ENCODE peak calls at places on chromosomes 16 and 17, in eight cellular contexts. One of them, this sample, is unnamed.

GRCh38 chr16:802914-803750 is 2.6 kb upstream of the GNG13 start:
- DNase-seq in left lung: no peak
- DNase-seq in cardiac muscle cell: no peak
- DNase-seq in neuronal stem cell: no peak
- DNase-seq in IMR-90: no peak
- DNase-seq in esophagus squamous epithelium: no peak
- DNase-seq in heart right ventricle: no peak
- DNase-seq in adrenal gland: no peak
- DNase-seq in this sample: no peak

GRCh38 chr17:47847341-47848197 is 3.4 kb downstream of the SP6 start:
- DNase-seq in esophagus squamous epithelium: no peak
- DNase-seq in IMR-90: no peak
- DNase-seq in neuronal stem cell: no peak
- DNase-seq in cardiac muscle cell: peak; percentile 47
- DNase-seq in adrenal gland: no peak
- DNase-seq in heart right ventricle: no peak
- DNase-seq in left lung: peak; percentile 73
- DNase-seq in this sample: no peak

GRCh38 chr17:64773836-64774761 is 112.0 kb upstream of the SMURF2 start:
- DNase-seq in neuronal stem cell: no peak
- DNase-seq in esophagus squamous epithelium: no peak
- DNase-seq in heart right ventricle: no peak
- DNase-seq in adrenal gland: no peak
- DNase-seq in left lung: peak; percentile 90
- DNase-seq in cardiac muscle cell: peak; percentile 47
- DNase-seq in IMR-90: peak; percentile 75
- DNase-seq in this sample: peak; percentile 81

GRCh38 chr17:61322316-61323014 is 77.2 kb upstream of the TBX2 start:
- DNase-seq in left lung: no peak
- DNase-seq in esophagus squamous epithelium: no peak
- DNase-seq in adrenal gland: no peak
- DNase-seq in heart right ventricle: no peak
- DNase-seq in neuronal stem cell: no peak
- DNase-seq in cardiac muscle cell: no peak
- DNase-seq in IMR-90: no peak
- DNase-seq in this sample: no peak

GRCh38 chr17:79658811-79659207 is 48.0 kb upstream of the RBFOX3 start:
- DNase-seq in cardiac muscle cell: peak; percentile 68
- DNase-seq in esophagus squamous epithelium: no peak
- DNase-seq in adrenal gland: no peak
- DNase-seq in neuronal stem cell: peak; percentile 38
- DNase-seq in IMR-90: peak; percentile 21
- DNase-seq in heart right ventricle: no peak
- DNase-seq in left lung: no peak
- DNase-seq in this sample: no peak

GRCh38 chr17:13601776-13602551 is at the start of gene HS3ST3A1:
- DNase-seq in heart right ventricle: peak; percentile 29
- DNase-seq in IMR-90: peak; percentile 82
- DNase-seq in adrenal gland: peak; percentile 40
- DNase-seq in esophagus squamous epithelium: no peak
- DNase-seq in cardiac muscle cell: peak; percentile 87
- DNase-seq in left lung: peak; percentile 81
- DNase-seq in neuronal stem cell: peak; percentile 85
- DNase-seq in this sample: peak; percentile 78

GRCh38 chr17:76805319-76805718 is 62.9 kb upstream of the MGAT5B start:
- DNase-seq in adrenal gland: no peak
- DNase-seq in esophagus squamous epithelium: no peak
- DNase-seq in cardiac muscle cell: no peak
- DNase-seq in heart right ventricle: no peak
- DNase-seq in IMR-90: peak; percentile 34
- DNase-seq in neuronal stem cell: no peak
- DNase-seq in left lung: no peak
- DNase-seq in this sample: no peak

GRCh38 chr17:1110844-1111598 is 68.8 kb downstream of the ABR start:
- DNase-seq in adrenal gland: no peak
- DNase-seq in heart right ventricle: peak; percentile 73
- DNase-seq in left lung: peak; percentile 91
- DNase-seq in cardiac muscle cell: peak; percentile 50
- DNase-seq in esophagus squamous epithelium: no peak
- DNase-seq in neuronal stem cell: no peak
- DNase-seq in IMR-90: peak; percentile 91
- DNase-seq in this sample: peak; percentile 90

GRCh38 chr16:85375282-85375681 is 237.8 kb upstream of the GSE1 start:
- DNase-seq in adrenal gland: no peak
- DNase-seq in IMR-90: no peak
- DNase-seq in neuronal stem cell: no peak
- DNase-seq in esophagus squamous epithelium: no peak
- DNase-seq in cardiac muscle cell: no peak
- DNase-seq in left lung: no peak
- DNase-seq in heart right ventricle: no peak
- DNase-seq in this sample: no peak

GRCh38 chr17:21201874-21202273 is 12.1 kb downstream of the TMEM11 start:
- DNase-seq in IMR-90: no peak
- DNase-seq in left lung: no peak
- DNase-seq in esophagus squamous epithelium: no peak
- DNase-seq in heart right ventricle: no peak
- DNase-seq in cardiac muscle cell: no peak
- DNase-seq in adrenal gland: no peak
- DNase-seq in neuronal stem cell: no peak
- DNase-seq in this sample: no peak

GRCh38 chr17:45332989-45333701 is 16.3 kb upstream of the MAP3K14 start:
- DNase-seq in esophagus squamous epithelium: no peak
- DNase-seq in heart right ventricle: no peak
- DNase-seq in adrenal gland: peak; percentile 11
- DNase-seq in neuronal stem cell: no peak
- DNase-seq in cardiac muscle cell: no peak
- DNase-seq in IMR-90: no peak
- DNase-seq in left lung: no peak
- DNase-seq in this sample: peak; percentile 19

GRCh38 chr17:37610971-37611370 is 1.8 kb upstream of the SYNRG start:
- DNase-seq in adrenal gland: no peak
- DNase-seq in neuronal stem cell: no peak
- DNase-seq in heart right ventricle: no peak
- DNase-seq in left lung: no peak
- DNase-seq in cardiac muscle cell: no peak
- DNase-seq in IMR-90: peak; percentile 6
- DNase-seq in esophagus squamous epithelium: no peak
- DNase-seq in this sample: no peak

GRCh38 chr16:4093495-4094137 is 22.6 kb downstream of the ADCY9 start:
- DNase-seq in IMR-90: peak; percentile 39
- DNase-seq in adrenal gland: no peak
- DNase-seq in left lung: no peak
- DNase-seq in heart right ventricle: peak; percentile 38
- DNase-seq in cardiac muscle cell: no peak
- DNase-seq in neuronal stem cell: no peak
- DNase-seq in esophagus squamous epithelium: no peak
- DNase-seq in this sample: no peak

GRCh38 chr17:59793249-59793648 is 85.8 kb downstream of the VMP1 start:
- DNase-seq in IMR-90: no peak
- DNase-seq in cardiac muscle cell: no peak
- DNase-seq in esophagus squamous epithelium: no peak
- DNase-seq in adrenal gland: no peak
- DNase-seq in heart right ventricle: no peak
- DNase-seq in left lung: no peak
- DNase-seq in neuronal stem cell: no peak
- DNase-seq in this sample: no peak

GRCh38 chr16:87918866-87919680 is 17.3 kb downstream of the CA5A start:
- DNase-seq in adrenal gland: peak; percentile 57
- DNase-seq in left lung: no peak
- DNase-seq in cardiac muscle cell: no peak
- DNase-seq in IMR-90: no peak
- DNase-seq in heart right ventricle: peak; percentile 68
- DNase-seq in esophagus squamous epithelium: no peak
- DNase-seq in neuronal stem cell: no peak
- DNase-seq in this sample: no peak

GRCh38 chr16:76303637-76304314 is 26.6 kb downstream of the CNTNAP4 start:
- DNase-seq in heart right ventricle: no peak
- DNase-seq in esophagus squamous epithelium: no peak
- DNase-seq in adrenal gland: no peak
- DNase-seq in cardiac muscle cell: no peak
- DNase-seq in neuronal stem cell: no peak
- DNase-seq in left lung: no peak
- DNase-seq in IMR-90: no peak
- DNase-seq in this sample: no peak
- H3K4me3 ChIP-seq in heart right ventricle: no peak overlapping the region
- H3K4me3 ChIP-seq in esophagus squamous epithelium: no peak overlapping the region
- H3K4me3 ChIP-seq in adrenal gland: no peak overlapping the region
- H3K4me3 ChIP-seq in cardiac muscle cell: no peak overlapping the region
- H3K4me3 ChIP-seq in neuronal stem cell: no peak overlapping the region
- H3K4me3 ChIP-seq in left lung: no peak overlapping the region
- H3K4me3 ChIP-seq in IMR-90: no peak overlapping the region
- H3K4me3 ChIP-seq in this sample: no peak overlapping the region

DNA sequence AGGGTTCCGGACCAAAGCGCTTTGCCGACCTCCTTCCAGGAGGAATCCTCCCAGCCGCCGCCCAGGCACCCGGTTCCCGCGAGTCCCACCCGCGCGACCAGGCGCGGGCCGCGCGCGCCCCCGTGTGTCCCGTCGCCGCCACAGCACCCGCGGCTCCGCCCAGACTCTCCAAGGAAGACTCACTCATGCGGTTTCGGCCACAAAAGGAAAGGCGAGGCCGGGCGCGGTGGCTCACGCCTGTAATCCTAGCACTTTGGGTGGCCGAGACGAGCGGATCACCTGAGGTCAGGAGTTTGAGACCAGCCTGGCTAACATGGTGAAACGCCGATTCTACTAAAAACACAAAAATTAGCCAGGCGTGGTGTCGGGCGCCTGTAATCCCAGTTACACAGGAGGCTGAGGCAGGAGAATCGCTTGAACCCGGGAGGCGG is 3.5 kb upstream of the PKMYT1 start:
- DNase-seq in IMR-90: peak; percentile 69
- DNase-seq in adrenal gland: peak; percentile 80
- DNase-seq in cardiac muscle cell: peak; percentile 82
- DNase-seq in esophagus squamous epithelium: no peak
- DNase-seq in neuronal stem cell: peak; percentile 79
- DNase-seq in left lung: peak; percentile 98
- DNase-seq in heart right ventricle: peak; percentile 72
- DNase-seq in this sample: no peak
- H3K27ac ChIP-seq in IMR-90: no peak overlapping the region
- H3K27ac ChIP-seq in adrenal gland: no peak overlapping the region
- H3K27ac ChIP-seq in cardiac muscle cell: no peak overlapping the region
- H3K27ac ChIP-seq in esophagus squamous epithelium: peak overlapping the region; percentile 2
- H3K27ac ChIP-seq in neuronal stem cell: no peak overlapping the region
- H3K27ac ChIP-seq in left lung: no peak overlapping the region
- H3K27ac ChIP-seq in heart right ventricle: no peak overlapping the region
- H3K27ac ChIP-seq in this sample: peak overlapping the region; percentile 71

GRCh38 chr17:75241502-75241901 is 19.9 kb downstream of the GGA3 start:
- DNase-seq in adrenal gland: no peak
- DNase-seq in heart right ventricle: no peak
- DNase-seq in esophagus squamous epithelium: no peak
- DNase-seq in cardiac muscle cell: no peak
- DNase-seq in neuronal stem cell: no peak
- DNase-seq in IMR-90: no peak
- DNase-seq in left lung: no peak
- DNase-seq in this sample: no peak
- H3K4me3 ChIP-seq in adrenal gland: no peak overlapping the region
- H3K4me3 ChIP-seq in heart right ventricle: no peak overlapping the region
- H3K4me3 ChIP-seq in esophagus squamous epithelium: no peak overlapping the region
- H3K4me3 ChIP-seq in cardiac muscle cell: no peak overlapping the region
- H3K4me3 ChIP-seq in neuronal stem cell: no peak overlapping the region
- H3K4me3 ChIP-seq in IMR-90: no peak overlapping the region
- H3K4me3 ChIP-seq in left lung: no peak overlapping the region
- H3K4me3 ChIP-seq in this sample: no peak overlapping the region

DNA sequence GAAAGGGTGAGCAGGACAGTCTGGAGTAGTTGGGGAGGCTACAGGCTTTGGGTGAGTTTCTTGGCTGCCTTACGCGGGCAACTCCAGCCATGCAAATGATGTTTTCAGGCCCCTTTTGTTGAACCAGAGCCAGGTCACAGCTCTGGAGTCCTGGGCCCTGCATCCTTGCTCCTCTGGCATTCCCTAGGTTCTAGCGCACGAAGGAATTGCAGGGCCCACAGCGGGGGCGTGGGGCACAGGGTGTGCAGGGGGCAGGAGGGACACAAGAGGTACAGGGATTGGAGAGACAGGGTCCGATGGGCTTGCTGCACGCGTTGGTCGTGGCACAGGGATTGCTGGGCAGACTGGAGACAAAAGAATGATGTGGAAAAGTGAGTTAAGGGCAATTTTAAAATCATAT is 3.6 kb downstream of the KRT31 start:
- DNase-seq in adrenal gland: no peak
- DNase-seq in heart right ventricle: no peak
- DNase-seq in left lung: no peak
- DNase-seq in neuronal stem cell: no peak
- DNase-seq in cardiac muscle cell: no peak
- DNase-seq in esophagus squamous epithelium: no peak
- DNase-seq in IMR-90: no peak
- DNase-seq in this sample: no peak
- H3K27ac ChIP-seq in adrenal gland: no peak overlapping the region
- H3K27ac ChIP-seq in heart right ventricle: no peak overlapping the region
- H3K27ac ChIP-seq in left lung: no peak overlapping the region
- H3K27ac ChIP-seq in neuronal stem cell: no peak overlapping the region
- H3K27ac ChIP-seq in cardiac muscle cell: no peak overlapping the region
- H3K27ac ChIP-seq in esophagus squamous epithelium: peak overlapping the region; percentile 48
- H3K27ac ChIP-seq in IMR-90: no peak overlapping the region
- H3K27ac ChIP-seq in this sample: peak overlapping the region; percentile 22

GRCh38 chr16:30950516-30951073 is 1.7 kb downstream of the ORAI3 start:
- DNase-seq in neuronal stem cell: no peak
- DNase-seq in esophagus squamous epithelium: no peak
- DNase-seq in IMR-90: no peak
- DNase-seq in heart right ventricle: no peak
- DNase-seq in adrenal gland: no peak
- DNase-seq in cardiac muscle cell: no peak
- DNase-seq in left lung: no peak
- DNase-seq in this sample: no peak
- H3K4me3 ChIP-seq in neuronal stem cell: peak overlapping the region; percentile 80
- H3K4me3 ChIP-seq in esophagus squamous epithelium: peak overlapping the region; percentile 93
- H3K4me3 ChIP-seq in IMR-90: peak overlapping the region; percentile 79
- H3K4me3 ChIP-seq in heart right ventricle: peak overlapping the region; percentile 99
- H3K4me3 ChIP-seq in adrenal gland: peak overlapping the region; percentile 94
- H3K4me3 ChIP-seq in cardiac muscle cell: peak overlapping the region; percentile 95
- H3K4me3 ChIP-seq in left lung: no peak overlapping the region
- H3K4me3 ChIP-seq in this sample: peak overlapping the region; percentile 98

DNA sequence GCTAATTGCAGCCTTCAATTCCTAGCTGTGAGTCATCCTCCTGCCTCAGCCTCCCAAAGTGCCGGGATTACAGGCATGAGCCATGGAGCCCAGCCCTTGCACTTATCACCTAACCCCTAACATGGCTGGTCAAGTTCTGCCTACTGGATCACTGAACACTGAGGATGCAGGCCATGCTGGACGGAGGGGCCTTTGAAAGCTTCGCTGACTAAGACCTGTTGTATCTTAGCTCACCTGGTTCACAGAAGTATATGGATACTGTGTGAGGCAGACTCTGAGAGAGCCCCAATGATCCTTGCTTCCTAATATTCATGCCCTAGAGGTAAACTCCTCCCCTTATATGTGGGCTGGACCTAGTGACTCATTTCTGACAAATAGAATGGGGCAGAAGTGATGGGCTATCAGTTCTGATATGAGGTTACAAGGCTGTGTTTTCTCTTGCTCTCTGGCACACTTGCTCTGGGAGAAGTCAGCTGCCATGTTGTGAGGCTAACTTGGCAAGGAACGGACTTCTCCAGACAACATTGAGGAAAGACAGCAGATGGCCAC is 11.7 kb upstream of the TMIGD1 start:
- DNase-seq in adrenal gland: no peak
- DNase-seq in left lung: no peak
- DNase-seq in IMR-90: no peak
- DNase-seq in cardiac muscle cell: no peak
- DNase-seq in neuronal stem cell: no peak
- DNase-seq in esophagus squamous epithelium: no peak
- DNase-seq in heart right ventricle: no peak
- DNase-seq in this sample: no peak
- H3K27ac ChIP-seq in adrenal gland: no peak overlapping the region
- H3K27ac ChIP-seq in left lung: peak overlapping the region; percentile 86
- H3K27ac ChIP-seq in IMR-90: no peak overlapping the region
- H3K27ac ChIP-seq in cardiac muscle cell: no peak overlapping the region
- H3K27ac ChIP-seq in neuronal stem cell: no peak overlapping the region
- H3K27ac ChIP-seq in esophagus squamous epithelium: peak overlapping the region; percentile 79
- H3K27ac ChIP-seq in heart right ventricle: peak overlapping the region; percentile 73
- H3K27ac ChIP-seq in this sample: peak overlapping the region; percentile 34